ENCODE peak calls at places on chromosomes 1 and 21, in nine cellular contexts. U is fibroblast of lung; R is body of pancreas; L is pancreas; G is psoas muscle; W is CD4-positive, alpha-beta memory T cell; V is HepG2; H is tibial artery; X is hepatocyte. M is an unnamed sample.

GRCh38 chr1:209455133-209455532 is 128.4 kb upstream of the CAMK1G start:
- DNase-seq in V (no peak), W (no peak), G (no peak), L (no peak), U (no peak), R (no peak), H (no peak), X (no peak), M (no peak)

GRCh38 chr1:11053758-11054137 is 6.1 kb downstream of the SRM start:
- DNase-seq in R (peak; percentile 39), U (no peak), W (no peak), X (peak; percentile 53), L (peak; percentile 30), V (no peak), H (no peak), G (no peak), M (no peak)

GRCh38 chr1:12540580-12541273 is 77.3 kb downstream of the DHRS3 start:
- DNase-seq in V (no peak), G (no peak), R (no peak), H (peak; percentile 20), U (no peak), W (no peak), L (no peak), X (no peak), M (no peak)

GRCh38 chr21:16797530-16797929 is 715.3 kb upstream of the CXADR start:
- DNase-seq in H (no peak), R (no peak), X (no peak), W (no peak), L (no peak), U (no peak), V (no peak), G (no peak), M (no peak)

GRCh38 chr1:46183119-46183842 is 7.0 kb upstream of the P3R3URF start:
- DNase-seq in R (peak; percentile 96), V (peak; percentile 85), G (peak; percentile 94), X (peak; percentile 90), H (peak; percentile 78), U (peak; percentile 77), W (no peak), L (peak; percentile 95), M (no peak)

GRCh38 chr21:31107871-31108270 is 69.6 kb upstream of the KRTAP19-8 start:
- DNase-seq in V (no peak), W (no peak), H (peak; percentile 34), G (no peak), L (no peak), R (peak; percentile 32), X (no peak), U (no peak), M (no peak)

GRCh38 chr1:76465030-76465429 is 390.5 kb downstream of the ST6GALNAC3 start:
- DNase-seq in X (no peak), V (no peak), U (peak; percentile 27), L (no peak), H (no peak), G (no peak), R (no peak), W (no peak), M (no peak)

GRCh38 chr1:1426961-1427934 is 6.2 kb upstream of the ANKRD65 start:
- DNase-seq in W (no peak), H (no peak), G (no peak), U (no peak), X (peak; percentile 67), V (peak; percentile 35), R (no peak), L (peak; percentile 38), M (no peak)

GRCh38 chr1:244386595-244386994 is 65.1 kb downstream of the ADSS2 start:
- DNase-seq in L (no peak), H (no peak), W (no peak), G (no peak), U (no peak), V (no peak), X (no peak), R (no peak), M (no peak)

GRCh38 chr1:216055004-216055403 is 368.2 kb downstream of the USH2A start:
- DNase-seq in U (no peak), V (no peak), R (no peak), G (no peak), X (no peak), W (no peak), H (no peak), L (no peak), M (no peak)

GRCh38 chr21:44932366-44933181 is 7.3 kb upstream of the SLX9 start:
- DNase-seq in L (no peak), V (no peak), H (no peak), G (peak; percentile 70), X (peak; percentile 76), U (no peak), R (peak; percentile 33), W (peak; percentile 80), M (peak; percentile 89)

GRCh38 chr1:32636793-32637561 is 13.4 kb downstream of the ZBTB8OS start:
- DNase-seq in W (no peak), H (no peak), V (no peak), L (no peak), R (peak; percentile 4), U (no peak), G (no peak), X (no peak), M (no peak)

GRCh38 chr1:53681647-53682368 is 57.2 kb downstream of the GLIS1 start:
- DNase-seq in G (peak; percentile 62), L (no peak), V (peak; percentile 41), X (peak; percentile 87), U (peak; percentile 26), W (peak; percentile 22), R (peak; percentile 43), H (peak; percentile 31), M (peak; percentile 17)

GRCh38 chr1:21763236-21763635 is 19.7 kb downstream of the USP48 start:
- DNase-seq in U (no peak), H (no peak), G (no peak), L (no peak), X (no peak), W (no peak), R (no peak), V (no peak), M (no peak)

GRCh38 chr1:207806531-207807394 is 54.9 kb downstream of the CD46 start:
- DNase-seq in U (peak; percentile 25), H (peak; percentile 22), X (no peak), G (no peak), R (no peak), V (no peak), L (no peak), W (no peak), M (no peak)

GRCh38 chr1:246891105-246891504 is 40.6 kb downstream of the AHCTF1 start:
- DNase-seq in W (no peak), R (no peak), G (no peak), V (no peak), L (no peak), U (no peak), X (no peak), H (no peak), M (no peak)

GRCh38 chr1:92826792-92827191 is 5.0 kb upstream of the RPL5 start:
- DNase-seq in H (no peak), R (no peak), G (no peak), V (no peak), U (peak; percentile 38), L (no peak), X (no peak), W (no peak), M (no peak)

GRCh38 chr1:87305096-87305495 is 23.6 kb upstream of the LMO4 start:
- DNase-seq in L (no peak), G (no peak), V (no peak), H (no peak), X (no peak), W (no peak), U (no peak), R (no peak), M (no peak)
- H3K4me1 ChIP-seq in L (no peaks in the 10 kb centered on the region), G (no peaks in the 10 kb centered on the region), V (no peaks in the 10 kb centered on the region), H (no peaks in the 10 kb centered on the region), X (peaks cover 14% of the 10 kb centered on the region), W (no peaks in the 10 kb centered on the region), U (no peaks in the 10 kb centered on the region), R (no peaks in the 10 kb centered on the region), M (no peaks in the 10 kb centered on the region)

GRCh38 chr1:36154765-36155559 is 998 bp upstream of the MAP7D1 start:
- DNase-seq in U (no peak), V (no peak), H (peak; percentile 42), X (peak; percentile 51), L (peak; percentile 47), W (no peak), G (peak; percentile 76), R (peak; percentile 28), M (no peak)
- H3K4me1 ChIP-seq in U (peaks cover 29% of the 10 kb centered on the region), V (peaks cover 66% of the 10 kb centered on the region), H (peaks cover 50% of the 10 kb centered on the region), X (peaks cover 34% of the 10 kb centered on the region), L (peaks cover 7% of the 10 kb centered on the region), W (peaks cover 75% of the 10 kb centered on the region), G (peaks cover 51% of the 10 kb centered on the region), R (peaks cover 55% of the 10 kb centered on the region), M (peaks cover 75% of the 10 kb centered on the region)

GRCh38 chr1:161091796-161092507 is 2.6 kb upstream of the NECTIN4 start:
- DNase-seq in X (no peak), H (no peak), V (no peak), R (no peak), L (no peak), G (no peak), W (no peak), U (no peak), M (no peak)
- H3K4me1 ChIP-seq in X (peaks cover 3% of the 10 kb centered on the region), H (no peaks in the 10 kb centered on the region), V (peaks cover 12% of the 10 kb centered on the region), R (peaks cover 36% of the 10 kb centered on the region), L (peaks cover 15% of the 10 kb centered on the region), G (peaks cover 2% of the 10 kb centered on the region), W (peaks cover 3% of the 10 kb centered on the region), U (peaks cover 6% of the 10 kb centered on the region), M (peaks cover 19% of the 10 kb centered on the region)

GRCh38 chr1:201716742-201717135 is 112.2 kb upstream of the IPO9 start:
- DNase-seq in G (no peak), X (no peak), W (no peak), H (no peak), R (no peak), V (no peak), L (no peak), U (no peak), M (no peak)
- H3K4me1 ChIP-seq in G (peaks cover 63% of the 10 kb centered on the region), X (peaks cover 54% of the 10 kb centered on the region), W (no peaks in the 10 kb centered on the region), H (peaks cover 59% of the 10 kb centered on the region), R (peaks cover 44% of the 10 kb centered on the region), V (no peaks in the 10 kb centered on the region), L (peaks cover 20% of the 10 kb centered on the region), U (peaks cover 69% of the 10 kb centered on the region), M (no peaks in the 10 kb centered on the region)

DNA sequence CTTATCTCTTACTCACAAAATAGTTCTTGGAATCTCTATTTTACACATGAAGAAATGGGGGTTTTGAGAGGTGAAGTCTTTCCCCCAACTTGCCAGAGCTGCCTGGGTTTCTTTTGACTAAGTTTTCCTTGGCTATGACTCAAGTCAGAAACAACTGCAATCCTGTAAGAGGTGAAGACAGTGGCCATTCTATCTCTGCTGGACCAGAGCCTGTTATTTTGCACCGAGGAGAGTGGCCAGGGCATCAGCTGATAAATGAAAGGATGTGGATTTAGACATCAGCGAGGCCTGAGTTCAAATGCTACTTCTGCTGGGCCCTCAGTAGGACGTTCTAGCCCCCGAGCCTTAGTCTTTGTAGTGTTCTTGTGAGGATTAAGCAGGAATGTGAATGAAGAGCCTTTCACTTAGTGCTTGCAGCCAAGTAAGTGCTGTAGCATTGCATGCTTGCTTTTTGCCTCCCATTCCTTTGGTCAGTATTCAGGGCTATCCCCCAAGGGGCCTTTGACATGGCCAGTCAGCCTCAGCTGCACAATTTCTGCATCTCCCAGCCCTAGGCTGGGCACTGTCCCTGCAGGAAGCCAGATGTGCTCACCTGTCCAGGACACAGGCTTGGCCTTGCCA is 30.3 kb downstream of the SOX13 start:
- DNase-seq in G (no peak), U (no peak), W (no peak), X (no peak), L (no peak), H (no peak), V (no peak), R (no peak), M (no peak)
- H3K4me1 ChIP-seq in G (peaks cover 58% of the 10 kb centered on the region), U (peaks cover 18% of the 10 kb centered on the region), W (peaks cover 39% of the 10 kb centered on the region), X (peaks cover 36% of the 10 kb centered on the region), L (peaks cover 20% of the 10 kb centered on the region), H (peaks cover 50% of the 10 kb centered on the region), V (peaks cover 74% of the 10 kb centered on the region), R (peaks cover 65% of the 10 kb centered on the region), M (peaks cover 33% of the 10 kb centered on the region)